ENCODE peak calls at places on chromosomes 4 and X, in seven cellular contexts. G is aorta, H is neural progenitor cell, Y is GM23248, W is psoas muscle, X is HCT116, D is AG04450. F is an unnamed sample. For H3K27me3, the result is how much of the 10 kb centered on the place peaks cover.

GRCh38 chr4:15682790-15683495 is 1.3 kb downstream of the FAM200B start:
- DNase-seq in G (no peak), H (no peak), Y (no peak), W (no peak), X (no peak), D (no peak), F (no peak)

GRCh38 chr4:106347167-106347566 is 21.4 kb downstream of the GIMD1 start:
- DNase-seq in G (no peak), H (no peak), Y (no peak), W (no peak), X (no peak), D (no peak), F (no peak)

GRCh38 chr4:93776386-93777080 is 52.0 kb upstream of the ATOH1 start:
- DNase-seq in G (no peak), H (no peak), Y (peak), W (no peak), X (no peak), D (peak), F (peak)

GRCh38 chr4:101205878-101206277 is 141.4 kb downstream of the PPP3CA start:
- DNase-seq in G (no peak), H (no peak), Y (peak), W (no peak), X (no peak), D (no peak), F (peak)

GRCh38 chrX:7828594-7828993 is 14.4 kb upstream of the VCX start:
- DNase-seq in G (no peak), H (peak), Y (no peak), W (no peak), X (no peak), D (no peak), F (no peak)

GRCh38 chr4:158250321-158250720 is 40.0 kb downstream of the TMEM144 start:
- DNase-seq in G (no peak), H (no peak), Y (no peak), W (no peak), X (no peak), D (no peak), F (no peak)

GRCh38 chrX:41317487-41318208 is 16.3 kb upstream of the DDX3X start:
- DNase-seq in G (no peak), H (no peak), Y (peak), W (no peak), X (no peak), D (no peak), F (no peak)

GRCh38 chrX:24479924-24480722 is 15.0 kb downstream of the PDK3 start:
- DNase-seq in G (no peak), H (no peak), Y (no peak), W (no peak), X (no peak), D (no peak), F (peak)

GRCh38 chr4:69731261-69731660 is 29.2 kb downstream of the SULT1B1 start:
- DNase-seq in G (no peak), H (no peak), Y (no peak), W (no peak), X (no peak), D (no peak), F (no peak)

GRCh38 chr4:156762851-156763250 is 208.7 kb downstream of the PDGFC start:
- DNase-seq in G (no peak), H (no peak), Y (no peak), W (no peak), X (no peak), D (no peak), F (no peak)

GRCh38 chr4:78612398-78613005 is 60.9 kb downstream of the ANXA3 start:
- DNase-seq in G (no peak), H (no peak), Y (peak), W (no peak), X (no peak), D (peak), F (peak)

GRCh38 chr4:145736241-145736831 is 56.4 kb downstream of the C4orf51 start:
- DNase-seq in G (peak), H (no peak), Y (peak), W (peak), X (no peak), D (no peak), F (no peak)

GRCh38 chr4:41525129-41525528 is 12.8 kb upstream of the LIMCH1 start:
- DNase-seq in G (no peak), H (peak), Y (no peak), W (no peak), X (peak), D (peak), F (peak)

GRCh38 chr4:171031338-171031737 is 781.9 kb upstream of the GALNTL6 start:
- DNase-seq in G (no peak), H (no peak), Y (no peak), W (no peak), X (no peak), D (no peak), F (no peak)

GRCh38 chrX:121579016-121579760 is 531.8 kb downstream of the GLUD2 start:
- DNase-seq in G (no peak), H (peak), Y (peak), W (no peak), X (peak), D (no peak), F (peak)

GRCh38 chrX:142249721-142250120 is 44.6 kb upstream of the MAGEC2 start:
- DNase-seq in G (no peak), H (no peak), Y (no peak), W (no peak), X (no peak), D (no peak), F (peak)

GRCh38 chr4:113148925-113149324 is 99.5 kb downstream of the ANK2 start:
- DNase-seq in G (no peak), H (no peak), Y (no peak), W (no peak), X (no peak), D (no peak), F (no peak)

GRCh38 chr4:38529189-38530115 is 134.5 kb upstream of the KLF3 start:
- DNase-seq in G (no peak), H (no peak), Y (no peak), W (no peak), X (no peak), D (no peak), F (peak)

GRCh38 chr4:169256101-169256612 is 14.6 kb downstream of the SH3RF1 start:
- DNase-seq in G (no peak), H (no peak), Y (peak), W (no peak), X (no peak), D (no peak), F (no peak)

GRCh38 chr4:5990446-5991160 is 27.6 kb downstream of the C4orf50 start:
- DNase-seq in G (no peak), H (no peak), Y (no peak), W (no peak), X (no peak), D (no peak), F (no peak)

GRCh38 chr4:39502034-39502658 is 25.1 kb downstream of the UGDH start:
- DNase-seq in G (no peak), H (no peak), Y (peak), W (no peak), X (no peak), D (peak), F (peak)

GRCh38 chr4:76948441-76949292 is 885 bp upstream of the SEPTIN11 start:
- DNase-seq in G (peak), H (peak), Y (peak), W (peak), X (peak), D (no peak), F (peak)

GRCh38 chr4:184824081-184824775 is 1.5 kb downstream of the ACSL1 start:
- DNase-seq in G (no peak), H (no peak), Y (peak), W (no peak), X (no peak), D (no peak), F (no peak)
- H3K4me3 ChIP-seq in G (no peak), H (no peak), Y (peak), W (peak), X (no peak), D (peak), F (peak)

DNA sequence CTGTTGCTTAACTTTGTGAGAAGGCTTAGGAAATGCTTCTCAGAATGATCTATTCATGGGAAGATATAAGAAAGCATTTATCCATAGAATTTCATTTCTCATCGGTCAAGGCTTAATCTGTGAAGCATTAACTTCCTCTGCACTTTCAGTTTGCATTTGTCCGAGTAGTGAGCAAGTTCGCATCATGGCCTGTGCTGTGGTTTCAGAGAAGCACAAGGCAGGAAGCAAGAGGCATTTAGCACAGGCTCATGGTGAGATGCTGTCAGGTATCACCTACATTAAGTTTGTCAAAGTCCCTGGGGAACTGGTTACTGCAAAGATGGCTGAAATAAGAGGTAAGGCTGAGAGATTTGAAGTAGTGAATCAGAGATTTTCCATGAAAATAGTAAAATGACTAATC is 244.9 kb downstream of the NAP1L3 start:
- DNase-seq in G (no peak), H (no peak), Y (no peak), W (no peak), X (no peak), D (no peak), F (no peak)
- H3K27me3 ChIP-seq in G (under half), H (under half), Y (under half), W (under half), X (under half), D (under half), F (under half)

DNA sequence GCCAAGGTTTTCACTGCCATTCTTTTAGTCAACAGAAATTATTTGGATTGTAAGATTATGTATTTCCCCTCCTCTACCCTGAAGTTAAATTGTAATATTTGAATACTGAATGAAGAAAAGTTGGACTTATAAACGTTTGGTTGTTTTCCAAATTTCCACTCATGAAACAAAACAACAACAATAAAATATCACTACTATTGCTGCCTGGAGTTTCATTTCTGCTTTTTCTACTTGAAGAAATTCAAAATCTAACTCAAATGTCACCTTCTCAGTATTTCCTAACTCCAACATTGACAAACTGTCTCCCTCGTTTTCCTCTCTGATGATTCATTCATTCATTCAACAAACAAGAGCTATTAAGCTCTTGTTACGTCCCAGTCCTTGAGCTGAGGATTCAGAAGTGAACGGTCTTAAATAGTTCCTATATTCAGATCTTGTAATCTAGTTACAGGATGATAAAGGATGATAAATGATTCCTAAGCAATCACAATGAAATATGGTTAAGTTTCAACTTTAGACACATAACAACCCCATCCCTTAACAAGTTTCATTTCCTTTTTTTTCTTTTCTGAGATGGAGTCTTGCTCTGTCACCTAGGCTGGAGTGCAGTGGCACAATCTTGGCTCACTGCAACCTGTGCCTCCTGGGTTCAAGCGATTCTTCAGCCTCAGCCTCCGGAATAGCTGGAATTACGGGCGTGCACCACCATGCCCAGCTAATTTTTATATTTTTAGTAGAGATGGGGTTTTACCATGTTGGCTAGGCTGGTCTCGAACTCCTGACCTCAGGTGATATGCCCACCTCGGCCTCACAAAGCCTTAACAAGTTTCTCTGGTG is 1.7 kb downstream of the SLC9B2 start:
- DNase-seq in G (no peak), H (no peak), Y (peak), W (no peak), X (no peak), D (no peak), F (peak)
- H3K4me3 ChIP-seq in G (no peak), H (peak), Y (peak), W (peak), X (peak), D (peak), F (no peak)

DNA sequence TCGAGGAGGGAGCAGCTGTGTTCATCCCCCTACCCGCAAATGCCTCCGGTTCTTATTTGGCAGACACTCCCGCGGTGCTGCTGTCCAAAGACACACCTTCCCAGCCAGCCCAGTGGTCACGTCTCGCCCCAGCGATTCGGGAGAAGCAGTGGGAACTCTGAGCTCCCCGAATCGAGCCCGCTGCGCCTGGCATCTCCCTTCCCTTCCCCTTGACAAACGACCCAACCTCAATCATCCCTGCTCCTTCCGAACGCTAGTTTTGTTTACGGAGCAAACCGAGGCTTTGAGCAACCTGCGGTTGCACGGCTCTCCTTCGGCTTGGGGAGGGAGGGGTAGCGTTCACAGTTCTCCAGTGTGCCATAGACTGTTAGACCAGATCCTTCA is 299 bp upstream of the FRMPD4 start:
- DNase-seq in G (no peak), H (peak), Y (no peak), W (no peak), X (no peak), D (no peak), F (no peak)
- H3K27me3 ChIP-seq in G (under half), H (half or more), Y (under half), W (half or more), X (under half), D (under half), F (under half)

GRCh38 chrX:33721927-33722326 is 410.2 kb downstream of the FAM47A start:
- DNase-seq in G (no peak), H (no peak), Y (no peak), W (no peak), X (no peak), D (no peak), F (no peak)

GRCh38 chrX:33726281-33727160 is 405.6 kb downstream of the FAM47A start:
- DNase-seq in G (peak), H (peak), Y (no peak), W (peak), X (no peak), D (no peak), F (no peak)

DNA sequence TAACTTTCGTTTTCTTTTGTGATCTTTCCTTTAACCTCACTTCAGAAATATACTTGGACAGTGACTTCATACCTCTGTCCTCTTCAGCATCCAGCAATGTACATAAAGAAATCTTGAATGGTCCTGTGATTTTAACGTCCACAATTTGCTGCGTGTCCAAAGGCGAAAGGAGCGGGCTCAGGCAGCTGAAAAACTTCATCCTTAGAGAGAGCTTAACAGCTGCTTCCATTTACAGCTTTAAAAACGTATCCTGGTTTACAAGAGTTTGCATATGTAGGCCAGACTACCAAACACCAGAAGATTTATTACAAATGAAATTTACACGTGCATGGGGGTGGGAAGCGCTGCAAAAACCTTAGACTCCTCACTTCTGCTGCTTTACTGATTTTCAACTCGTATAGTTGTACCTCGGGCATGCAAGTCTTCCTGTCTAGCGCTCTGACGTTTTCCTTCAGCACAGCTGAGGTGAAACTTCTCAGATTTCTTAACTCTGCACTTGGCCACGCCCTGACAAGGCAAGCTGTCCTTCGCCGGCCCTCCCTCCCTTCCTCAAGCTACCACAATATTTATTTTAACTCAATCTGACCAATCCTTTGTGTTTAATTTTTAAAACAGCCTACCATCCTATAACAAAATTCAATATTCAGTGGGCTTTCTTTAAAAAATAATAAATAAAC is 406.4 kb downstream of the FAM47A start:
- DNase-seq in G (no peak), H (peak), Y (no peak), W (peak), X (no peak), D (no peak), F (peak)
- H3K4me3 ChIP-seq in G (peak), H (peak), Y (no peak), W (peak), X (no peak), D (no peak), F (peak)

DNA sequence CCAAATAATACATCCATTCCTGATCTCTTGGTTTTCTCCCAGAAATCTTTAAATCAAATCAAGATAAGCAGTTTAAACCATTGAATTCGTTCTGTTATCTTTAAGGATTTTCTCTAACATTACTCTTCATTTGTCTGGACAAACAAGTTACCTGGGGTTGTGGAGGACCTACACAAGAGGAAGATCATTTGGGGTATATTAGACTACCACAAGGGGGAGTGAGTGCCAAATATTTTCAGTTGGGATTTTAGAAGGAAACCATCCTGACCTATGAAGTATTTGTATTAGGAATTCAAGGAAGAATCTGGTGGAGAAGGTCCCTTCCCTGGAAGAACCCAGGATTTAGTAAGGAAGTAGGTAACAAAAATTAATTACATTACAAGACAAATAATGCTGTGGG is 12.0 kb upstream of the DCHS2 start:
- DNase-seq in G (no peak), H (peak), Y (peak), W (no peak), X (peak), D (no peak), F (peak)
- H3K27me3 ChIP-seq in G (under half), H (under half), Y (under half), W (under half), X (under half), D (under half), F (under half)

GRCh38 chr4:8857682-8858187 is 13.9 kb downstream of the HMX1 start:
- DNase-seq in G (no peak), H (peak), Y (no peak), W (no peak), X (no peak), D (no peak), F (no peak)
- H3K4me3 ChIP-seq in G (no peak), H (peak), Y (no peak), W (no peak), X (no peak), D (no peak), F (no peak)

F was measured in bronchial epithelial cell.